ENCODE peak calls at places on chromosome 14, in eight cellular contexts. X, F, E, P, Y, V, S and N are unnamed samples.

GRCh38 chr14:101134851-101135486 is 231.4 kb upstream of the RTL1 start:
- DNase-seq in X (no peak), F (no peak), E (no peak), P (no peak), Y (no peak), V (no peak), S (no peak), N (no peak)

GRCh38 chr14:35352274-35353233 is 52.0 kb downstream of the NFKBIA start:
- DNase-seq in X (no peak), F (no peak), E (no peak), P (no peak), Y (no peak), V (no peak), S (no peak), N (no peak)

GRCh38 chr14:25756880-25757279 is 706.9 kb upstream of the STXBP6 start:
- DNase-seq in X (no peak), F (no peak), E (no peak), P (no peak), Y (no peak), V (no peak), S (no peak), N (no peak)

GRCh38 chr14:70803321-70804110 is 5.8 kb downstream of the MAP3K9 start:
- DNase-seq in X (no peak), F (no peak), E (no peak), P (no peak), Y (no peak), V (no peak), S (no peak), N (no peak)

GRCh38 chr14:51609987-51610283 is 41.8 kb upstream of the FRMD6 start:
- DNase-seq in X (no peak), F (no peak), E (no peak), P (no peak), Y (no peak), V (no peak), S (no peak), N (no peak)

GRCh38 chr14:22598099-22598895 is at the start of gene ABHD4:
- DNase-seq in X (peak; percentile 81), F (no peak), E (peak; percentile 86), P (no peak), Y (peak; percentile 61), V (peak; percentile 79), S (peak; percentile 53), N (peak; percentile 83)

GRCh38 chr14:75548544-75548943 is 26.3 kb downstream of the BATF start:
- DNase-seq in X (no peak), F (no peak), E (no peak), P (no peak), Y (peak; percentile 17), V (no peak), S (no peak), N (no peak)

GRCh38 chr14:23670489-23670888 is 34.3 kb downstream of the DHRS2 start:
- DNase-seq in X (no peak), F (no peak), E (no peak), P (no peak), Y (no peak), V (no peak), S (no peak), N (no peak)

GRCh38 chr14:92613008-92613658 is 99.6 kb downstream of the RIN3 start:
- DNase-seq in X (peak; percentile 30), F (no peak), E (no peak), P (no peak), Y (peak; percentile 44), V (no peak), S (peak; percentile 65), N (no peak)

GRCh38 chr14:78921856-78922255 is 751.7 kb downstream of the NRXN3 start:
- DNase-seq in X (no peak), F (no peak), E (no peak), P (no peak), Y (peak; percentile 28), V (no peak), S (no peak), N (no peak)

GRCh38 chr14:103133213-103134140 is 10.2 kb downstream of the TNFAIP2 start:
- DNase-seq in X (no peak), F (no peak), E (no peak), P (no peak), Y (no peak), V (no peak), S (no peak), N (no peak)

GRCh38 chr14:103003850-103004249 is 53.5 kb downstream of the CDC42BPB start:
- DNase-seq in X (no peak), F (no peak), E (no peak), P (no peak), Y (no peak), V (no peak), S (no peak), N (no peak)

GRCh38 chr14:31206536-31207286 is 882 bp downstream of the HECTD1 start:
- DNase-seq in X (peak; percentile 7), F (no peak), E (peak; percentile 49), P (no peak), Y (peak; percentile 16), V (peak; percentile 36), S (peak; percentile 33), N (peak; percentile 41)

DNA sequence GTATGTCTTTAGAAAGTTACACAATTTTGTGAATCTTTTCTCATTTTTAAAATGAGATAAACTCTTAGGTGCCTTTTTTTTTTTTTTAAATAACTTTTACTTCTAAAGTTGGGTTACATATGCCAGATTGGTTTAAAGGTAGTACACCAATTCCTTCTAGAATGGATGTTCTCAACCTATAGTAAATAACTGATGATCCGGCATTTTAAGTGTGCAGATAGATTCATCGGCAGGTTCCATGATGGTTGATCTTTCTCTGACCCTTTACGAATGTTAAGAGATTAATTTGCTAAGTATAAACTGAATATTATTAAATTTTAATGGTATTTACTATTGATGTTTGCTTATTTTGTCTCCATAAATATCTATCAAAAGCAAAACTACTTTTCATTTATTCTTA is 8.3 kb downstream of the AP5M1 start:
- DNase-seq in X (no peak), F (no peak), E (no peak), P (no peak), Y (no peak), V (no peak), S (no peak), N (no peak)
- H3K36me3 ChIP-seq in X (peaks cover 75% of the 10 kb centered on the region), F (no peaks in the 10 kb centered on the region), E (peaks cover 63% of the 10 kb centered on the region), P (peaks cover 2% of the 10 kb centered on the region), Y (peaks cover 45% of the 10 kb centered on the region), V (no peaks in the 10 kb centered on the region), S (peaks cover 7% of the 10 kb centered on the region), N (peaks cover 31% of the 10 kb centered on the region)

DNA sequence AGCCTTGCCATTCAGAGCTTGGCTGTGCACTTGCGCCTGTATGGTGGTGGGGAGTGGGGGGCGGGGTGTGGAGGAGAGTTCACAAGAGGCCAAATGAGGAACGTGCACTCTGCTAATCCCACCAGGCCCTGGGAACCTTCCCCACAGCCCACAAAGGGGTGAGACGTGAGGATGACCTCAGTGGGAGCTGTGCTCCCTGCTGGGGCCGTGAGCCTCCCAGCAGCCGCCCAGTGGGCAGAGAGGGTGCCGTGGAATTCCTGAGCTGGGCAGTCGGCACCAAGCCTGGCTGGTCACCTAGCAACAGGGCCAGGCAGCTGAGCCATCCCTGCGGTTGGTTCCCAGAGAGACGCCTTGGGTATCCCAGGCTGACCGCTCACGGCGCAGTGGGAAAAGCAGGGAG is 53.7 kb downstream of the CCNK start:
- DNase-seq in X (peak; percentile 58), F (no peak), E (no peak), P (no peak), Y (no peak), V (no peak), S (no peak), N (no peak)
- H3K4me1 ChIP-seq in X (peaks cover 37% of the 10 kb centered on the region), F (no peaks in the 10 kb centered on the region), E (peaks cover 8% of the 10 kb centered on the region), P (peaks cover 52% of the 10 kb centered on the region), Y (peaks cover 11% of the 10 kb centered on the region), V (no peaks in the 10 kb centered on the region), S (no peaks in the 10 kb centered on the region), N (peaks cover 5% of the 10 kb centered on the region)

GRCh38 chr14:59346329-59346728 is 118.9 kb downstream of the GPR135 start:
- DNase-seq in X (no peak), F (no peak), E (no peak), P (no peak), Y (no peak), V (no peak), S (no peak), N (no peak)

GRCh38 chr14:59346796-59347510 is 118.2 kb downstream of the GPR135 start:
- DNase-seq in X (no peak), F (no peak), E (no peak), P (no peak), Y (no peak), V (no peak), S (no peak), N (no peak)

GRCh38 chr14:59342516-59343484 is 122.4 kb downstream of the GPR135 start:
- DNase-seq in X (peak; percentile 38), F (no peak), E (no peak), P (no peak), Y (peak; percentile 95), V (no peak), S (no peak), N (no peak)

GRCh38 chr14:59343585-59343984 is 121.6 kb downstream of the GPR135 start:
- DNase-seq in X (peak; percentile 62), F (no peak), E (no peak), P (no peak), Y (peak; percentile 67), V (no peak), S (no peak), N (no peak)

GRCh38 chr14:59344711-59345455 is 120.3 kb downstream of the GPR135 start:
- DNase-seq in X (no peak), F (no peak), E (no peak), P (no peak), Y (no peak), V (no peak), S (no peak), N (no peak)
- H3K36me3 ChIP-seq in X (peaks cover 54% of the 10 kb centered on the region), F (no peaks in the 10 kb centered on the region), E (peaks cover 24% of the 10 kb centered on the region), P (no peaks in the 10 kb centered on the region), Y (peaks cover 13% of the 10 kb centered on the region), V (no peaks in the 10 kb centered on the region), S (no peaks in the 10 kb centered on the region), N (no peaks in the 10 kb centered on the region)

GRCh38 chr14:59308706-59309105 is 120.2 kb downstream of the DAAM1 start:
- DNase-seq in X (no peak), F (no peak), E (no peak), P (no peak), Y (no peak), V (no peak), S (no peak), N (no peak)

GRCh38 chr14:59306775-59307174 is 118.3 kb downstream of the DAAM1 start:
- DNase-seq in X (no peak), F (no peak), E (no peak), P (no peak), Y (peak; percentile 99), V (no peak), S (no peak), N (no peak)

GRCh38 chr14:59305231-59305630 is 116.8 kb downstream of the DAAM1 start:
- DNase-seq in X (no peak), F (no peak), E (no peak), P (no peak), Y (peak; percentile 49), V (no peak), S (no peak), N (no peak)

GRCh38 chr14:59303216-59303615 is 114.7 kb downstream of the DAAM1 start:
- DNase-seq in X (no peak), F (no peak), E (no peak), P (no peak), Y (peak; percentile 96), V (no peak), S (no peak), N (no peak)

GRCh38 chr14:59305836-59306555 is 117.5 kb downstream of the DAAM1 start:
- DNase-seq in X (no peak), F (no peak), E (no peak), P (no peak), Y (peak; percentile 81), V (no peak), S (no peak), N (no peak)
- H3K4me1 ChIP-seq in X (peaks cover 44% of the 10 kb centered on the region), F (no peaks in the 10 kb centered on the region), E (peaks cover 7% of the 10 kb centered on the region), P (no peaks in the 10 kb centered on the region), Y (peaks cover 47% of the 10 kb centered on the region), V (peaks cover 3% of the 10 kb centered on the region), S (no peaks in the 10 kb centered on the region), N (peaks cover 16% of the 10 kb centered on the region)

GRCh38 chr14:69775012-69775411 is 8.1 kb downstream of the SRSF5 start:
- DNase-seq in X (no peak), F (no peak), E (no peak), P (no peak), Y (no peak), V (no peak), S (no peak), N (no peak)
- H3K36me3 ChIP-seq in X (peaks cover 100% of the 10 kb centered on the region), F (peaks cover 12% of the 10 kb centered on the region), E (peaks cover 99% of the 10 kb centered on the region), P (peaks cover 41% of the 10 kb centered on the region), Y (peaks cover 91% of the 10 kb centered on the region), V (no peaks in the 10 kb centered on the region), S (peaks cover 66% of the 10 kb centered on the region), N (peaks cover 11% of the 10 kb centered on the region)